ENCODE peak calls at places on chromosomes 13 and 19, in four cellular contexts. W, U, C and L are unnamed samples.

GRCh38 chr19:48637948-48638830 is 1.0 kb upstream of the DBP start:
- DNase-seq in W (peak), U (peak), C (peak), L (peak)

GRCh38 chr13:94112227-94112626 is 367.3 kb downstream of the DCT start:
- DNase-seq in W (peak), U (no peak), C (no peak), L (no peak)

GRCh38 chr19:10013834-10014618 is 743 bp downstream of the RDH8 start:
- DNase-seq in W (no peak), U (no peak), C (no peak), L (no peak)

GRCh38 chr13:73767747-73768315 is 366.4 kb downstream of the KLF12 start:
- DNase-seq in W (no peak), U (peak), C (peak), L (peak)

GRCh38 chr19:5060591-5061339 is 91.9 kb downstream of the KDM4B start:
- DNase-seq in W (no peak), U (no peak), C (no peak), L (no peak)

GRCh38 chr19:1066748-1067340 is at the start of gene ARHGAP45:
- DNase-seq in W (no peak), U (peak), C (peak), L (peak)

GRCh38 chr13:31385534-31385933 is 185.8 kb downstream of the B3GLCT start:
- DNase-seq in W (no peak), U (no peak), C (no peak), L (no peak)

GRCh38 chr19:8456064-8456463 is 11.3 kb downstream of the HNRNPM start:
- DNase-seq in W (no peak), U (no peak), C (no peak), L (no peak)

GRCh38 chr19:13993554-13994308 is 12.4 kb downstream of the RFX1 start:
- DNase-seq in W (no peak), U (peak), C (no peak), L (no peak)

GRCh38 chr19:18593367-18594095 is 4.9 kb downstream of the REX1BD start:
- DNase-seq in W (no peak), U (peak), C (peak), L (no peak)

GRCh38 chr19:18596752-18597157 is 8.2 kb downstream of the REX1BD start:
- DNase-seq in W (no peak), U (peak), C (no peak), L (no peak)

GRCh38 chr19:18594096-18594823 is 5.7 kb downstream of the REX1BD start:
- DNase-seq in W (peak), U (peak), C (peak), L (peak)

GRCh38 chr19:18591735-18592385 is 3.3 kb downstream of the REX1BD start:
- DNase-seq in W (no peak), U (no peak), C (no peak), L (no peak)

DNA sequence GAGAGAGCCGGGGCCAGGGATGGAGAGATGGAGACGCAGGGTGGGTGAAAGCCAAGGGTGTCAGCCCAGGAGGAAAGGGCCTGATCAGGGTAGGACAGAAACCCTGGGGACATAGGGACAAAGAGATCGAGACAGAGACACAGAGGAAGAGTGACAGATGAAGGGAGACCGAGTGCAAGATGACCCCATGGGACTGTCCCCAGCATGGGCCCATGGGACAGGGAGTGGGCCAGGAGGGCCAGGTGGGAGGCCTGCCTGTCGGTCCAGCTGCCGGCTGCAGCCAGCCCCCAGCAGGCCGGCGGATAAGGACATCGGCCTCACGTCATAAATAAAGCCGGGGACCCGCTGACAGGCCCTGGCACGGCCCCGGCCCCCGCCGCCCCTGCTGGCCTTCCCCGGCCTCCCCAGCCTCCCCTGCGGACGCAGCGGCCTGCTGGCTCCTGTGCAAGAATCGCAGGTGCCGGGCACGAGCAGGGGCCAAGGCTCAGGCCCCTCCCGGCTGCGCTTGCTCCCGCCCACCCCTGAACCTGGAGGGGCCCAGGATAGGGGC is 6.3 kb downstream of the REX1BD start:
- DNase-seq in W (no peak), U (no peak), C (no peak), L (no peak)
- H2AFZ ChIP-seq in W (peak), U (peak), C (peak), L (peak)

GRCh38 chr13:48223016-48223385 is 10.0 kb upstream of the ITM2B start:
- DNase-seq in W (no peak), U (no peak), C (peak), L (no peak)

GRCh38 chr13:48221301-48222190 is 11.5 kb upstream of the ITM2B start:
- DNase-seq in W (no peak), U (no peak), C (no peak), L (peak)

GRCh38 chr13:48220592-48221300 is 12.3 kb upstream of the ITM2B start:
- DNase-seq in W (no peak), U (no peak), C (no peak), L (peak)

GRCh38 chr13:48222358-48223015 is 10.5 kb upstream of the ITM2B start:
- DNase-seq in W (peak), U (no peak), C (peak), L (no peak)
- H2AFZ ChIP-seq in W (no peak), U (peak), C (peak), L (peak)

DNA sequence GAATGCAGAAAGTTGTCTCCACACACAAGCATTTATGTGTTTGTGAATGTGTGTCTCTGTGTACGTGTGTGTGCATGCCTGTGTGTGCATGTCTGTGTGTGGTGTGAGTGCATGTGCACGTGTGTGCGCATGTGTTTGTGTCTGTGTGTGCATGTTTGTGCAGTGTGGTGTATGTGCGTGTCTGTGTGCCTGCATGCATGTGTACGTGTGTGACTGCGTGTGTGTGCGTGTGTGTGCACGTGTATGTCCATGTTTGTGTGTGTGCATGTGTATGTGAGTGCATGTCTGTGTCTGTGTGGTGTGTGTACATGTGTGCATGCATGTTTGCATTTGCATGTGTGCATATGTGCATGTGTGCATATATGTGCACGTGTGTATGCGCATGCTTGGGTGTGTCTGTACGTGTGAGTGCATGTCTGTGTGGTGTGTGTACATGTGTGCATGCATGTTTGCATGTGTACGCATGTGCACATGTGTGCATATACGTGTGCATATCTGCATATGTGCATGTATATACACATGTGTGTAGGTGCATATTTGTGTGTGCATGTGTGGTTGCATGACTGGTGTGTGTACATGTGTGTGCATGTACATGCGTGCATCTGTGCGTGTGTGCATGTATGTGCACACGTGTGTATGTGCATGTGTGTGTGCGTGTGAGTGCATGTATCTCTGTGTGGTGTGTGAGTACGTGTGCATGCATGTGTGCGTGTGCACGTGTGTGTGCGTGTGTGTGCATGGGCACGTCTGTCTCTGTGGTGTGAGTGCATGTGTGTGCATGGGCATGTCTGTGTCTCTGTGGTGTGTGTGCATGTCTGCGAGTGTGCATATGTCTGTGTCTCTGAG is 8.2 kb upstream of the TMEM255B start:
- DNase-seq in W (no peak), U (no peak), C (no peak), L (no peak)
- H2AFZ ChIP-seq in W (peak), U (no peak), C (no peak), L (no peak)

GRCh38 chr13:114203536-114203935 is 24.5 kb downstream of the CFAP97D2 start:
- DNase-seq in W (no peak), U (no peak), C (no peak), L (peak)
- H2AFZ ChIP-seq in W (no peak), U (no peak), C (no peak), L (peak)

GRCh38 chr19:45591004-45591637 is 6.5 kb upstream of the OPA3 start:
- DNase-seq in W (peak), U (peak), C (peak), L (no peak)
- H2AFZ ChIP-seq in W (peak), U (peak), C (no peak), L (no peak)

DNA sequence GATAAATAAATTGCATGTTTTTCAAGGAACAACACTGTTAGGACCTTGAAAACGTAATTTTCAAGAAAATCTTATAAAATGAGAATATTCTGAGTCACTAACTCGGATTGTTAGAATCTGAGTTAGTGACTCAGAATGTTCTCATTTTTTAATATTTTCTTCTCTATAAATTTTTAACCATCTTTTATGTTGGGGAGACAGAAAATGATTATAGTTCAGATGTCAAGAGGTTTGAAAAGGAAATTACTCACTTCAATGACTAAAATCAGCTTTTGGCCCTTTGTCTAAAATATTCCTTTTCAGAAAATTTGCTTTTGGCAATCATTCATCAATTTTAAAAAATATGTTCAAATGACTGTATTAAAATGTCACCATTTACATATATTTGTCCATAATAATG is 264.2 kb upstream of the EDNRB start:
- DNase-seq in W (no peak), U (no peak), C (no peak), L (no peak)
- H2AFZ ChIP-seq in W (no peak), U (no peak), C (no peak), L (no peak)